ENCODE peak calls at places on chromosomes 1 and 21, in four cellular contexts. Q, F, W and K are unnamed samples.

GRCh38 chr1:45444609-45445131 is 46.3 kb downstream of the TESK2 start:
- DNase-seq in Q (no peak), F (no peak), W (no peak), K (no peak)

GRCh38 chr1:15017105-15017504 is 136.4 kb upstream of the TMEM51 start:
- DNase-seq in F (no peak), W (no peak), Q (no peak), K (no peak)

GRCh38 chr1:94025383-94026340 is 95.3 kb downstream of the ABCA4 start:
- DNase-seq in W (no peak), F (peak; percentile 69), Q (peak; percentile 60), K (peak; percentile 70)

GRCh38 chr1:15410223-15410883 is 665 bp downstream of the EFHD2 start:
- DNase-seq in Q (no peak), F (no peak), W (no peak), K (no peak)

GRCh38 chr1:35298464-35298863 is 30.0 kb downstream of the ZMYM4 start:
- DNase-seq in F (peak; percentile 38), Q (peak; percentile 28), W (no peak), K (peak; percentile 10)

GRCh38 chr1:200038987-200039848 is 11.7 kb downstream of the NR5A2 start:
- DNase-seq in F (no peak), Q (peak; percentile 41), W (no peak), K (no peak)

GRCh38 chr1:91124290-91124975 is 102.6 kb upstream of the ZNF644 start:
- DNase-seq in Q (no peak), W (no peak), F (no peak), K (no peak)

GRCh38 chr1:225860860-225861441 is 21.2 kb downstream of the TMEM63A start:
- DNase-seq in F (no peak), W (no peak), Q (no peak), K (no peak)

GRCh38 chr1:91673603-91674002 is 173.0 kb downstream of the CDC7 start:
- DNase-seq in Q (no peak), W (no peak), F (no peak), K (no peak)

GRCh38 chr21:46411236-46411635 is 47.5 kb upstream of the DIP2A start:
- DNase-seq in W (no peak), F (no peak), Q (no peak), K (no peak)

GRCh38 chr1:71049951-71050598 is 2.5 kb upstream of the PTGER3 start:
- DNase-seq in W (no peak), Q (peak; percentile 63), F (peak; percentile 64), K (peak; percentile 76)

DNA sequence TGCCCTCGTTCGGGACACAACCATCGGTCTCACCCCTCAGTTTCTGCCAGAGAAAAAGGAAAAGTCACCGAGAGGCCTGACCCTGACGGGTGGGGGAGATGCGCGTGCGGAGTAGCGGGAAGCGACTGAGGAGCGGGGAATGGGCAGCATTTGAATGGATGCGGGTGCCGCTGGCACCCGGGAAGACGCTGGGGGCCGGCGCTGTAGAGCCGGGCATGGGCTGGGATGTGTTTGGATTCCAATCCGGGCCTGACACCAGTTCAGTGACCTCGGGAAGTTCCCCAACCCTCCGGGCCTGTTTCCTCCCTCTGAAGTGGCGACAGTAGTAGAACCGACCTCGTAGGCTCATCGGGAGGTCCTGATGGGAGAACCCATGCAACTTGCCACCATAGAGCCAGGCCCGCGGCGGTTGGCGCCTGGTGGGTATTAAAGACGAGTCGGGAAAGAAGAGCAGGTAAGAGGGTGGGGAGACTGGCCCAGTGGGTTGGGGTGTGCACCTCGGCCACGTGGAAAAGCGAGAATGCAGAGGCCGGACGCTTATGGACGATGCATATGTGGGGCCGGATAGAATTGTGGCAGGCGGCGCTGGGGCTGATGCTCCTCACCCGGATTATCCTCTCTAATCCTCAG is 622 bp upstream of the SLC16A1 start:
- DNase-seq in Q (no peak), F (peak; percentile 25), W (no peak), K (peak; percentile 29)
- TF ChIP-seq POLR2A in Q (no peak), F (no peak), W (no peak), K (no peak)

GRCh38 chr1:202018226-202018475 is 7.8 kb downstream of the ELF3 start:
- DNase-seq in F (no peak), W (no peak), Q (no peak), K (no peak)

GRCh38 chr1:202018476-202019234 is 8.3 kb downstream of the ELF3 start:
- DNase-seq in F (peak; percentile 85), W (no peak), Q (peak; percentile 99), K (no peak)

GRCh38 chr1:202017385-202018225 is 7.2 kb downstream of the ELF3 start:
- DNase-seq in F (no peak), Q (peak; percentile 98), W (no peak), K (no peak)

GRCh38 chr1:202023033-202023433 is 12.6 kb downstream of the ELF3 start:
- DNase-seq in F (no peak), Q (peak; percentile 90), W (no peak), K (no peak)
- TF ChIP-seq EP300 in F (peak; percentile 15), Q (no peak), W (no peak), K (no peak)

DNA sequence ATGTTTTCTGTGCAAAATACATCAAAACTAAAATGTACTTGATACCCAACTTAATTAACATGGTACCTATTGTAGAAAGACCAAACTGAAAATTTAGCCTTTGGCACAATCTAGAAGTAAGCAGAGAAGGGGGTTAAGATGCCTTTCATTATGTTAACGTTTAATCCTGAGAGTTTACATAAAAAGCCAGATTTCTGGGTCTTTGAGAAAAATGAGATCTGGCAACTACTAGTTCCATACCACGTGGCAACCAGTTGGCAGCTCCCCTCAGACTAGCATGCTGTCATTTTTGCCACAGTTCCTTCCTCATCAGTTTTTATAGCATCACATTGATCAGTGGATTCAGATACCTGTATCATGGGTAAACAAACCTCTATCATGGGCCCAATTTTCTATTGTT is 1.5 kb downstream of the RO60 start:
- DNase-seq in Q (no peak), W (no peak), F (no peak), K (no peak)
- TF ChIP-seq POLR2A in Q (no peak), W (no peak), F (no peak), K (no peak)

DNA sequence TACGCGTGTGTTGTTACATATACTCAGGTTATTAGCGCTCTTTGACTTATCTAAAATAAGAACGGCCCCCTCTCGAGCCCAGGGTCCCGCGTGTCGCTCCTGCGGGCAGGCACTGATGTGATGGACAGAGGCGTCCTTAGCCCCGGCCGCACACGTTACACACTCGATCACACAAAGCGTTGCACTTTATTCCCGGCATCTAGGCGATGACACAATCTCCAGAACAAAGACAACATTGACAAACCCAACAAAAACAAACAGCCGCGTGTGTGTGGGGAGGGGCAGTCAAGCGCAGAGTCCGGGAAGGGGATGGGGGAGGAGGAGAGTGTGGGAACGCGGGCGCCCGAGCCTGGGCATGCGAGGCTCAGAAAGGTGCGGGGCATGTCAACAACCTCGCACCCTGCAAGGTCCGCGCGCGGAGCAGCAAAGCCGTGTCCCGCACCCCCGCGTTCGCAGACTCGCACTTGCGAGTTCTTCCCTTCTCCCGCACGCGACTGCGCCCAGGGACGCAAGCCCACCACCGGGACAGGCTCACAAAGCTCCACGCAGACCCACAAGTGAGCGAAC is 488 bp upstream of the EFNA1 start:
- DNase-seq in Q (peak; percentile 92), W (peak; percentile 83), F (peak; percentile 99), K (peak; percentile 76)
- TF ChIP-seq EP300 in Q (peak; percentile 21), W (no peak), F (peak; percentile 99), K (no peak)

DNA sequence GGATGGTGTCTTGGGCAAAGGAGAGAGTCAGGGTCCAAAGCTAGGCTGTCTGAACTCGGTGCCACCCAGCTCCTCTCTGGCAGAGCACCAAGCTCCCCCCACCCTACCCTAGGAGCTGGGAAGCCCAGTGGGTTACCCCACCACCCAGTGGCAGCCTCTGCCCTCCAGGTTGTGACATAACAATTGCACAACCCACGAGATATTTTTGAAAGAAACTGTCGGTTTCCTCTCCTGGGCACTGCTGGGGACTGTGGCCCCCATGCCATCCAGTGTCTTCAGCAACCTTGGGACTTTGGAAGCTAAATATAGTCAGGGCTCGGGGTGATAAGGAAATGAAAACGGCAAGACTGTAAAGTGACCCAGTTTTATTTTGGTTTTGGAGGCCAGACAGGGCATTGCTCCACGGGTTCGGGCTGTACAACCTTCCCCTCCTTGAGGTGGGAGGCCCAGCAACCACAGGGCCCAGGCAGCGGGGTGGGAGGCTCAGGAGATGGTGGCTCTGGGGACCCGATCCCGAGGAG is 1.4 kb downstream of the CITED4 start:
- DNase-seq in W (no peak), Q (no peak), F (no peak), K (peak; percentile 14)
- TF ChIP-seq POLR2A in W (no peak), Q (peak; percentile 15), F (peak; percentile 39), K (no peak)

GRCh38 chr1:144551107-144551542 is 41.6 kb upstream of the PPIAL4F start:
- DNase-seq in W (no peak), Q (no peak), F (no peak), K (no peak)

GRCh38 chr1:144551543-144552424 is 40.9 kb upstream of the PPIAL4F start:
- DNase-seq in F (peak; percentile 66), Q (peak; percentile 97), W (peak; percentile 88), K (peak; percentile 43)
- TF ChIP-seq EP300 in F (no peak), Q (no peak), W (no peak), K (peak; percentile 87)

GRCh38 chr1:154982897-154983648 is at the start of gene FLAD1:
- DNase-seq in W (peak; percentile 96), F (peak; percentile 99), Q (peak; percentile 100), K (peak; percentile 92)
- TF ChIP-seq POLR2A in W (no peak), F (peak; percentile 71), Q (peak; percentile 41), K (peak; percentile 42)

GRCh38 chr1:155688318-155689121 is at the start of the genes DAP3 and YY1AP1:
- DNase-seq in Q (peak; percentile 91), W (peak; percentile 95), F (peak; percentile 70), K (peak; percentile 85)

GRCh38 chr1:155694167-155694566 is 5.3 kb downstream of the DAP3 start:
- DNase-seq in W (no peak), Q (no peak), F (no peak), K (no peak)

GRCh38 chr1:155695107-155695506 is 6.2 kb downstream of the DAP3 start:
- DNase-seq in Q (no peak), F (no peak), W (no peak), K (no peak)

GRCh38 chr1:155695608-155696007 is 6.7 kb downstream of the DAP3 start:
- DNase-seq in Q (no peak), F (no peak), W (no peak), K (no peak)

GRCh38 chr1:155691992-155692528 is 3.2 kb downstream of the DAP3 start:
- DNase-seq in Q (no peak), F (no peak), W (no peak), K (no peak)
- TF ChIP-seq EP300 in Q (no peak), F (no peak), W (no peak), K (no peak)

GRCh38 chr1:5936126-5936525 is 56.1 kb downstream of the NPHP4 start:
- DNase-seq in Q (no peak), F (no peak), W (peak; percentile 28), K (no peak)

GRCh38 chr1:5934058-5934884 is 58.0 kb downstream of the NPHP4 start:
- DNase-seq in F (no peak), Q (no peak), W (peak; percentile 50), K (no peak)

GRCh38 chr1:5936621-5937372 is 55.4 kb downstream of the NPHP4 start:
- DNase-seq in F (no peak), W (peak; percentile 55), Q (no peak), K (no peak)

GRCh38 chr1:5933050-5933449 is 59.2 kb downstream of the NPHP4 start:
- DNase-seq in Q (no peak), W (peak; percentile 55), F (no peak), K (no peak)

DNA sequence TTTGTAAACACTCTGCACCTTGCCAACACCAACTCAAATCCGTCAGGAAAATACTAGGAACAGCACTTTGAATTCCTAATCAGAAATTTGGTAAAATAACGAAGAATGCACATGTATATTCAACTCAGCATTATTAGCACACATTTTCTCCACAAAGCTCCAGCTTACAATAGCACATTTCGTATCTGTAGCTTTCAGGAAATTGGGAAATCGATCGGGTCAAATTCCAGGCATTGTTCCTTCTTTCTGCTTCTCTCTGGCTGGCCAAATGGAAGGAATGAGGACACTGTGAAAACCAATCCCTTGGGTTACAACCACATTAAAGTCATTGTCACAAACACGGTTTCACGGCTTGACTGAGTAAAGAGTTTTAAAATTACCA is 58.6 kb downstream of the NPHP4 start:
- DNase-seq in F (peak; percentile 87), Q (no peak), W (no peak), K (no peak)
- TF ChIP-seq POLR2A in F (peak; percentile 46), Q (no peak), W (no peak), K (no peak)